ENCODE peak calls at places on chromosomes 3 and 15, in seven cellular contexts. One of them, this sample, is unnamed.

GRCh38 chr3:32366638-32367368 is 24.9 kb upstream of the CMTM7 start:
- DNase-seq in MM.1S: peak
- DNase-seq in astrocyte: peak
- DNase-seq in mammary epithelial cell: peak
- DNase-seq in GM23338: no peak
- DNase-seq in neural progenitor cell: no peak
- DNase-seq in K562: no peak
- DNase-seq in this sample: no peak

GRCh38 chr3:98730338-98730737 is 32.8 kb upstream of the ST3GAL6 start:
- DNase-seq in MM.1S: peak
- DNase-seq in astrocyte: peak
- DNase-seq in mammary epithelial cell: peak
- DNase-seq in GM23338: no peak
- DNase-seq in neural progenitor cell: no peak
- DNase-seq in K562: no peak
- DNase-seq in this sample: no peak

GRCh38 chr3:86797946-86798345 is 193.0 kb downstream of the VGLL3 start:
- DNase-seq in MM.1S: no peak
- DNase-seq in astrocyte: no peak
- DNase-seq in mammary epithelial cell: no peak
- DNase-seq in GM23338: no peak
- DNase-seq in neural progenitor cell: no peak
- DNase-seq in K562: no peak
- DNase-seq in this sample: no peak

GRCh38 chr3:149375164-149375823 is 2.2 kb downstream of the TM4SF1 start:
- DNase-seq in MM.1S: no peak
- DNase-seq in astrocyte: no peak
- DNase-seq in mammary epithelial cell: peak
- DNase-seq in GM23338: no peak
- DNase-seq in neural progenitor cell: no peak
- DNase-seq in K562: no peak
- DNase-seq in this sample: no peak

GRCh38 chr3:195270350-195271115 is 426 bp downstream of the XXYLT1 start:
- DNase-seq in MM.1S: peak
- DNase-seq in astrocyte: peak
- DNase-seq in mammary epithelial cell: peak
- DNase-seq in GM23338: peak
- DNase-seq in neural progenitor cell: peak
- DNase-seq in K562: peak
- DNase-seq in this sample: peak

GRCh38 chr15:71385026-71385425 is 269.8 kb downstream of the THSD4 start:
- DNase-seq in MM.1S: no peak
- DNase-seq in astrocyte: no peak
- DNase-seq in mammary epithelial cell: no peak
- DNase-seq in GM23338: no peak
- DNase-seq in neural progenitor cell: no peak
- DNase-seq in K562: no peak
- DNase-seq in this sample: no peak

GRCh38 chr3:33798113-33798417 is 365 bp upstream of the PDCD6IP start:
- DNase-seq in MM.1S: no peak
- DNase-seq in astrocyte: no peak
- DNase-seq in mammary epithelial cell: no peak
- DNase-seq in GM23338: peak
- DNase-seq in neural progenitor cell: no peak
- DNase-seq in K562: no peak
- DNase-seq in this sample: no peak

GRCh38 chr3:193830791-193831191 is 237.8 kb downstream of the OPA1 start:
- DNase-seq in MM.1S: no peak
- DNase-seq in astrocyte: peak
- DNase-seq in mammary epithelial cell: peak
- DNase-seq in GM23338: no peak
- DNase-seq in neural progenitor cell: no peak
- DNase-seq in K562: no peak
- DNase-seq in this sample: no peak

GRCh38 chr3:98711426-98711825 is 51.7 kb upstream of the ST3GAL6 start:
- DNase-seq in MM.1S: no peak
- DNase-seq in astrocyte: no peak
- DNase-seq in mammary epithelial cell: no peak
- DNase-seq in GM23338: no peak
- DNase-seq in neural progenitor cell: no peak
- DNase-seq in K562: no peak
- DNase-seq in this sample: no peak

GRCh38 chr3:31813197-31813596 is 167.9 kb downstream of the OSBPL10 start:
- DNase-seq in MM.1S: no peak
- DNase-seq in astrocyte: no peak
- DNase-seq in mammary epithelial cell: no peak
- DNase-seq in GM23338: no peak
- DNase-seq in neural progenitor cell: no peak
- DNase-seq in K562: no peak
- DNase-seq in this sample: no peak

GRCh38 chr15:71273731-71274447 is 158.6 kb downstream of the THSD4 start:
- DNase-seq in MM.1S: no peak
- DNase-seq in astrocyte: no peak
- DNase-seq in mammary epithelial cell: no peak
- DNase-seq in GM23338: no peak
- DNase-seq in neural progenitor cell: no peak
- DNase-seq in K562: no peak
- DNase-seq in this sample: no peak

GRCh38 chr15:72939855-72940631 is 112.2 kb upstream of the NEO1 start:
- DNase-seq in MM.1S: no peak
- DNase-seq in astrocyte: no peak
- DNase-seq in mammary epithelial cell: no peak
- DNase-seq in GM23338: no peak
- DNase-seq in neural progenitor cell: no peak
- DNase-seq in K562: no peak
- DNase-seq in this sample: no peak

GRCh38 chr3:56257826-56258225 is 210.4 kb downstream of the ERC2 start:
- DNase-seq in MM.1S: no peak
- DNase-seq in astrocyte: no peak
- DNase-seq in mammary epithelial cell: no peak
- DNase-seq in GM23338: no peak
- DNase-seq in neural progenitor cell: peak
- DNase-seq in K562: no peak
- DNase-seq in this sample: no peak

DNA sequence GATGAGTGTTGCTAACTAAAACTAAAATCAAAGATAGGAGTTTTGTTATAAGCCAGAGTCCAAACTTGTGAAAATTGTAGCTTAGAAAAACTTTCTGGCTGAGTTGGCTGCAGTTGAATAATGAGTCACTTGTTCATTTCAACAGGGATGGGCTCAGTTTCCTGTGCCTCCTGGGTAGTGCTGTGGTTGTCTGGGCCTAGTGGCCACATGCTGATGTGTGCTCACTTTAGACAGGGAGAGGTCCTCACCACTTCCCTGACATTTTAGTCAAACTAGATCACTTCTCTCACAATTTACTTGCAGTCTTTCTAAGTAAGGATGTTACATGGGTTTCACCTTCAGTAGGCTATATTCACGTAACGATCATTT is 6.3 kb upstream of the UBE2Q2 start:
- DNase-seq in MM.1S: peak
- DNase-seq in astrocyte: peak
- DNase-seq in mammary epithelial cell: peak
- DNase-seq in GM23338: no peak
- DNase-seq in neural progenitor cell: no peak
- DNase-seq in K562: no peak
- DNase-seq in this sample: no peak
- H2AFZ ChIP-seq in MM.1S: peak
- H2AFZ ChIP-seq in astrocyte: peak
- H2AFZ ChIP-seq in mammary epithelial cell: peak
- H2AFZ ChIP-seq in GM23338: no peak
- H2AFZ ChIP-seq in neural progenitor cell: no peak
- H2AFZ ChIP-seq in K562: peak
- H2AFZ ChIP-seq in this sample: no peak

GRCh38 chr3:27720899-27721716 is 1.0 kb downstream of the EOMES start:
- DNase-seq in MM.1S: no peak
- DNase-seq in astrocyte: no peak
- DNase-seq in mammary epithelial cell: peak
- DNase-seq in GM23338: peak
- DNase-seq in neural progenitor cell: peak
- DNase-seq in K562: no peak
- DNase-seq in this sample: no peak

GRCh38 chr3:27724459-27725197 is 2.5 kb upstream of the EOMES start:
- DNase-seq in MM.1S: no peak
- DNase-seq in astrocyte: no peak
- DNase-seq in mammary epithelial cell: no peak
- DNase-seq in GM23338: peak
- DNase-seq in neural progenitor cell: peak
- DNase-seq in K562: no peak
- DNase-seq in this sample: no peak

GRCh38 chr3:27721717-27722564 is at the start of gene EOMES:
- DNase-seq in MM.1S: peak
- DNase-seq in astrocyte: peak
- DNase-seq in mammary epithelial cell: peak
- DNase-seq in GM23338: peak
- DNase-seq in neural progenitor cell: peak
- DNase-seq in K562: no peak
- DNase-seq in this sample: peak

GRCh38 chr3:27723803-27724458 is 1.8 kb upstream of the EOMES start:
- DNase-seq in MM.1S: no peak
- DNase-seq in astrocyte: no peak
- DNase-seq in mammary epithelial cell: no peak
- DNase-seq in GM23338: peak
- DNase-seq in neural progenitor cell: peak
- DNase-seq in K562: no peak
- DNase-seq in this sample: no peak

DNA sequence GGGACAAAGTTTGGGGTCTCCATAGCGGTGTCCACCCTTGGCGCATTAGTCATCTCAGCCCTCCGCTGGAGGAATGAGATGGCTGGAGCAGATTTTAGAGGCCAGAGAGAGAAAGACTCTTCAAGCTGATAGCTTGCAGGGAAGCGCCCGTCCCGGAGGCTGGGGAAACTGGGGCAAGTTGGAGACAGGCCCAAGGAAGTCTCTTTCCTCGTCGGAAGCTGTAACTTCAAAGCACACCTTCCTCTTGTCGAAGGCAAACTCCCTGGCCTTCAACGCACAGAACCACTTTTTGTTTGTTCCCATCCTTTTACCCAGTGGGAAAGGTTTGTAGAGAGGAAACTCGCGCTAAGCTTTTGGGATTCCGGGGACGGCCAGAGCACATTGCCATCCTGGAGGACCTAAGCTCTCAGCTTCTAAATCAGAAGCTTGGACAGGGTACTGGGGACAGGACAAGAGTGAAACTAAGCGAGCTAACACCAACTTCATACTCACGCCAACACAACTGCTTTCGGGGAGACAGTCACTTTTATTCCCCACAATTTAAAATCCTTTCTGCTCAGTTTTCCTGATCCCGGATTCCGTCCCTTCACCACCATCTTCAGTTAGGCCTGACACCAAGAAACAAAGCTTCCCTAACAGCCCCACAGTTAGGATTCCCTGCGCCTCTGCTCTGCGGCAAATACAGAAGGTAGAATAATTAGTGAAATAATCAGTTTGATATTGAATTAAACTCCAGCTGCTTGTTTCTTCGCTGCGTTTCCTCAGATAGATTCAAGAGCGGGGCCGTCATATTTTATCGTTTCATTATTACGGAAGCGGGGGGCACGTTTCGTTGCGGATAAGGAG is 1.1 kb upstream of the EOMES start:
- DNase-seq in MM.1S: no peak
- DNase-seq in astrocyte: no peak
- DNase-seq in mammary epithelial cell: no peak
- DNase-seq in GM23338: peak
- DNase-seq in neural progenitor cell: peak
- DNase-seq in K562: no peak
- DNase-seq in this sample: no peak
- H3K4me3 ChIP-seq in MM.1S: no peak
- H3K4me3 ChIP-seq in astrocyte: no peak
- H3K4me3 ChIP-seq in mammary epithelial cell: peak
- H3K4me3 ChIP-seq in GM23338: peak
- H3K4me3 ChIP-seq in neural progenitor cell: peak
- H3K4me3 ChIP-seq in K562: no peak
- H3K4me3 ChIP-seq in this sample: no peak

DNA sequence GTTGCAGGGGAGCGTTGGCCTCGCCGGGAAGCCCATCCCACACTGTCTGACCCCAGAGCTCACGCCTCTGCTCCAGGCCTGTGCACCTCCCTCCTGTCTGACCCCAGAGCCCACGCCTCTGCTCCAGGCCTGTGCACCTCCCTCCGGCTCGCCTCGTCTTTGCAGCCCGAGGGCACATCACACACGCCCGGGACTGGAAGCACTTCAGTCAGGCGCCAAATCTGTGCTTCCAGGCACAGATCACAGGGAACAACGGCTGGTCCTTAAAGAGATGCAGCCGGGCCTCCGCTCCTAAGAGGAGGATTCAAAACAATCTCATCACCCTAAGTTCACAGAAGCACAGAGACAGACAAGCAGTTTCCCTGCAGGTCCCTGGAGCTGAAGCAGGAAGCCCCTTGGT is 103.0 kb upstream of the RPL32 start:
- DNase-seq in MM.1S: no peak
- DNase-seq in astrocyte: no peak
- DNase-seq in mammary epithelial cell: no peak
- DNase-seq in GM23338: peak
- DNase-seq in neural progenitor cell: peak
- DNase-seq in K562: no peak
- DNase-seq in this sample: no peak
- H2AFZ ChIP-seq in MM.1S: no peak
- H2AFZ ChIP-seq in astrocyte: no peak
- H2AFZ ChIP-seq in mammary epithelial cell: no peak
- H2AFZ ChIP-seq in GM23338: no peak
- H2AFZ ChIP-seq in neural progenitor cell: no peak
- H2AFZ ChIP-seq in K562: no peak
- H2AFZ ChIP-seq in this sample: no peak

GRCh38 chr15:82093325-82093724 is 47.5 kb upstream of the MEX3B start:
- DNase-seq in MM.1S: no peak
- DNase-seq in astrocyte: no peak
- DNase-seq in mammary epithelial cell: no peak
- DNase-seq in GM23338: no peak
- DNase-seq in neural progenitor cell: no peak
- DNase-seq in K562: no peak
- DNase-seq in this sample: no peak

GRCh38 chr15:82091636-82092140 is 45.9 kb upstream of the MEX3B start:
- DNase-seq in MM.1S: no peak
- DNase-seq in astrocyte: no peak
- DNase-seq in mammary epithelial cell: no peak
- DNase-seq in GM23338: no peak
- DNase-seq in neural progenitor cell: no peak
- DNase-seq in K562: no peak
- DNase-seq in this sample: no peak

GRCh38 chr15:82098674-82099073 is 52.9 kb upstream of the MEX3B start:
- DNase-seq in MM.1S: no peak
- DNase-seq in astrocyte: no peak
- DNase-seq in mammary epithelial cell: no peak
- DNase-seq in GM23338: no peak
- DNase-seq in neural progenitor cell: no peak
- DNase-seq in K562: no peak
- DNase-seq in this sample: no peak

GRCh38 chr15:82095803-82096202 is 50.0 kb upstream of the MEX3B start:
- DNase-seq in MM.1S: no peak
- DNase-seq in astrocyte: no peak
- DNase-seq in mammary epithelial cell: no peak
- DNase-seq in GM23338: no peak
- DNase-seq in neural progenitor cell: no peak
- DNase-seq in K562: no peak
- DNase-seq in this sample: no peak

DNA sequence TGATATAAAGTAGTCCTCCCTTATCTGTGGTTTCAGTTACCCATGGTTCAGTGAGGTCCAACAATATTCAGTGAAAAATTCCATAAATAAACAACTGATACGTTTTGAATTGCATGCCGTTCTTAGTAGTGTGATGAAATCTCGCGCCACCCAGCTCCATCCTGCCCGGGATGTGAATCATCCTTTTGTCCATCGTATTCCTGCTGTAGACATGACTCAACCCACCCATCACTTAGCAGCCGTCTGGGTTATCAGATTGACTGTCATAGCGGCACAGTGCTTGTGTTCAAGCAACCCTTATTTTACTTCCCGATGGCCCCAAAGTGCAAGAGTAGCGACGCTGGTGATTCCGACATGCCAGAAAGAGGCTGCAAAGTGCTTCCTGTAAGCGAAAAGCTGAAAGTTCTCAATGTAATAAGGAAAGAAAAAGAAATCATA is 48.0 kb upstream of the MEX3B start:
- DNase-seq in MM.1S: no peak
- DNase-seq in astrocyte: peak
- DNase-seq in mammary epithelial cell: peak
- DNase-seq in GM23338: no peak
- DNase-seq in neural progenitor cell: no peak
- DNase-seq in K562: peak
- DNase-seq in this sample: no peak
- H3K4me3 ChIP-seq in MM.1S: no peak
- H3K4me3 ChIP-seq in astrocyte: peak
- H3K4me3 ChIP-seq in mammary epithelial cell: no peak
- H3K4me3 ChIP-seq in GM23338: no peak
- H3K4me3 ChIP-seq in neural progenitor cell: no peak
- H3K4me3 ChIP-seq in K562: peak
- H3K4me3 ChIP-seq in this sample: no peak

This sample was measured in OCI-LY7.